ENCODE peak calls at places on chromosome 10, in five cellular contexts. C is HepG2, V is GM12878, R is K562, I is SK-N-SH. P is an unnamed sample.

GRCh38 chr10:110190170-110190569 is 17.2 kb upstream of the MXI1 start:
- DNase-seq in C (no peak), V (no peak), R (no peak), I (no peak), P (no peak)

GRCh38 chr10:113006656-113007342 is 56.8 kb downstream of the TCF7L2 start:
- DNase-seq in C (no peak), V (no peak), R (no peak), I (no peak), P (no peak)

GRCh38 chr10:22599048-22599561 is 115.3 kb downstream of the PIP4K2A start:
- DNase-seq in C (no peak), V (peak; percentile 49), R (peak; percentile 19), I (no peak), P (no peak)

GRCh38 chr10:90579602-90580242 is 278.1 kb downstream of the HTR7 start:
- DNase-seq in C (peak; percentile 21), V (no peak), R (no peak), I (no peak), P (no peak)

GRCh38 chr10:12418000-12418399 is 68.7 kb downstream of the CAMK1D start:
- DNase-seq in C (no peak), V (no peak), R (no peak), I (no peak), P (no peak)

GRCh38 chr10:130807721-130808120 is 503.8 kb downstream of the TCERG1L start:
- DNase-seq in C (no peak), V (no peak), R (no peak), I (no peak), P (no peak)

GRCh38 chr10:121668336-121669009 is 70.2 kb upstream of the FGFR2 start:
- DNase-seq in C (no peak), V (no peak), R (no peak), I (peak; percentile 90), P (peak; percentile 65)

GRCh38 chr10:57579926-57580325 is 687.8 kb downstream of the IPMK start:
- DNase-seq in C (peak; percentile 46), V (no peak), R (no peak), I (peak; percentile 10), P (peak; percentile 14)

GRCh38 chr10:109429956-109430760 is 493.2 kb downstream of the XPNPEP1 start:
- DNase-seq in C (no peak), V (no peak), R (no peak), I (no peak), P (no peak)

GRCh38 chr10:118207470-118208007 is 134.6 kb downstream of the FAM204A start:
- DNase-seq in C (peak; percentile 20), V (no peak), R (no peak), I (no peak), P (no peak)

GRCh38 chr10:71447676-71448075 is 51.0 kb downstream of the CDH23 start:
- DNase-seq in C (no peak), V (no peak), R (no peak), I (no peak), P (no peak)

GRCh38 chr10:57992321-57993077 is 275.2 kb downstream of the IPMK start:
- DNase-seq in C (no peak), V (no peak), R (no peak), I (no peak), P (no peak)

GRCh38 chr10:78549536-78549935 is 515.9 kb downstream of the RPS24 start:
- DNase-seq in C (no peak), V (no peak), R (no peak), I (no peak), P (no peak)

GRCh38 chr10:35959103-35959740 is 317.1 kb upstream of the FZD8 start:
- DNase-seq in C (no peak), V (no peak), R (no peak), I (no peak), P (no peak)

GRCh38 chr10:113492181-113492580 is 60.7 kb upstream of the HABP2 start:
- DNase-seq in C (no peak), V (no peak), R (no peak), I (no peak), P (no peak)

GRCh38 chr10:89458289-89458688 is 43.9 kb downstream of the IFIT5 start:
- DNase-seq in C (no peak), V (no peak), R (no peak), I (no peak), P (no peak)

GRCh38 chr10:73263948-73264347 is 11.5 kb upstream of the MRPS16 start:
- DNase-seq in C (peak; percentile 17), V (no peak), R (no peak), I (peak; percentile 34), P (no peak)

GRCh38 chr10:60733189-60733815 is 45.0 kb upstream of the CDK1 start:
- DNase-seq in C (no peak), V (no peak), R (peak; percentile 27), I (peak; percentile 84), P (peak; percentile 72)

GRCh38 chr10:46282460-46283216 is 4.2 kb upstream of the ANTXRL start:
- DNase-seq in C (peak; percentile 33), V (no peak), R (peak; percentile 84), I (peak; percentile 91), P (peak; percentile 62)

GRCh38 chr10:47195274-47195885 is 104.6 kb upstream of the GDF10 start:
- DNase-seq in C (no peak), V (no peak), R (no peak), I (no peak), P (no peak)

GRCh38 chr10:79066460-79067240 is 2.1 kb upstream of the ZMIZ1 start:
- DNase-seq in C (peak; percentile 87), V (no peak), R (peak; percentile 94), I (peak; percentile 84), P (peak; percentile 30)

GRCh38 chr10:13517675-13518074 is 11.1 kb downstream of the BEND7 start:
- DNase-seq in C (no peak), V (no peak), R (no peak), I (no peak), P (no peak)

GRCh38 chr10:86790394-86790793 is 34.0 kb downstream of the BMPR1A start:
- DNase-seq in C (no peak), V (no peak), R (no peak), I (no peak), P (no peak)

GRCh38 chr10:117441812-117442443 is 66.7 kb upstream of the PDZD8 start:
- DNase-seq in C (no peak), V (no peak), R (no peak), I (no peak), P (no peak)

GRCh38 chr10:113627836-113628235 is 36.0 kb downstream of the NRAP start:
- DNase-seq in C (no peak), V (no peak), R (no peak), I (no peak), P (no peak)

GRCh38 chr10:102675887-102676616 is 31.8 kb downstream of the TRIM8 start:
- DNase-seq in C (peak; percentile 79), V (no peak), R (no peak), I (no peak), P (no peak)

GRCh38 chr10:24416248-24416647 is 207.3 kb downstream of the KIAA1217 start:
- DNase-seq in C (no peak), V (no peak), R (no peak), I (no peak), P (no peak)

GRCh38 chr10:21020545-21020944 is 123.4 kb upstream of the NEBL start:
- DNase-seq in C (peak; percentile 27), V (peak; percentile 21), R (peak; percentile 77), I (peak; percentile 19), P (peak; percentile 41)

GRCh38 chr10:131056091-131056490 is 255.4 kb downstream of the TCERG1L start:
- DNase-seq in C (no peak), V (no peak), R (no peak), I (no peak), P (no peak)

GRCh38 chr10:19702215-19702614 is 114.0 kb upstream of the PLXDC2 start:
- DNase-seq in C (no peak), V (no peak), R (no peak), I (no peak), P (no peak)

GRCh38 chr10:118785566-118785965 is 30.8 kb upstream of the CACUL1 start:
- DNase-seq in C (no peak), V (no peak), R (no peak), I (no peak), P (no peak)

GRCh38 chr10:97601268-97602215 is 12.0 kb downstream of the C10orf62 start:
- DNase-seq in C (no peak), V (no peak), R (no peak), I (peak; percentile 66), P (no peak)

GRCh38 chr10:76350583-76350982 is 919.2 kb downstream of the LRMDA start:
- DNase-seq in C (no peak), V (no peak), R (no peak), I (no peak), P (no peak)

GRCh38 chr10:94314913-94315545 is 47.7 kb downstream of the NOC3L start:
- DNase-seq in C (peak; percentile 65), V (no peak), R (no peak), I (peak; percentile 8), P (no peak)

GRCh38 chr10:94320285-94320914 is 42.3 kb downstream of the NOC3L start:
- DNase-seq in C (peak; percentile 53), V (no peak), R (peak; percentile 46), I (peak; percentile 43), P (peak; percentile 69)

GRCh38 chr10:94310369-94310768 is 52.4 kb downstream of the NOC3L start:
- DNase-seq in C (peak; percentile 74), V (no peak), R (no peak), I (no peak), P (no peak)

GRCh38 chr10:94315975-94316464 is 46.7 kb downstream of the NOC3L start:
- DNase-seq in C (peak; percentile 67), V (no peak), R (no peak), I (no peak), P (no peak)
- TF ChIP-seq FOXM1 in C (no peak), V (no peak), R (no peak), I (no peak), P (no peak)

GRCh38 chr10:38003588-38003987 is 6.9 kb upstream of the ZNF33A start:
- DNase-seq in C (no peak), V (no peak), R (peak; percentile 21), I (no peak), P (no peak)

GRCh38 chr10:38010150-38010903 is at the start of gene ZNF33A:
- DNase-seq in C (peak; percentile 90), V (peak; percentile 85), R (peak; percentile 79), I (peak; percentile 83), P (peak; percentile 70)

GRCh38 chr10:38003026-38003425 is 7.4 kb upstream of the ZNF33A start:
- DNase-seq in C (no peak), V (no peak), R (no peak), I (no peak), P (no peak)

GRCh38 chr10:38007551-38007950 is 2.9 kb upstream of the ZNF33A start:
- DNase-seq in C (no peak), V (no peak), R (no peak), I (no peak), P (no peak)

GRCh38 chr10:38008006-38008405 is 2.5 kb upstream of the ZNF33A start:
- DNase-seq in C (no peak), V (no peak), R (no peak), I (no peak), P (no peak)
- TF ChIP-seq FOXM1 in C (no peak), V (no peak), R (no peak), I (no peak), P (no peak)

GRCh38 chr10:115157357-115157756 is 64.2 kb downstream of the ATRNL1 start:
- DNase-seq in C (no peak), V (no peak), R (no peak), I (no peak), P (no peak)
- TF ChIP-seq FOXM1 in C (no peak), V (no peak), R (no peak), I (no peak), P (no peak)

DNA sequence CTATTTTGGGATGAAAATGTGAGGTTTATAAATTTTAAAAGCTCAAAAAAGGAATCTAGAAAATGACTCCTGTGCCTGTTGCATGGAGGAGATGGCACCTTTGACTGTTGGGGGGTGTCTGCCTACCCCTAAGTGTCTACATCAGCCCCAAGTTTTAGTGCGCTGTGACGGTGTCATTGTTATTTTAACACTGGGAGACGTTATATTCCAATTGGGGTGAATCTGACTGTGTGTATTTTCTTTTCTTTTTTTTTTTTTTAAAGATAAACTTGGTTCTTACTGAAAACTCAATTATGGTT is 517 bp downstream of the SRGN start:
- DNase-seq in C (no peak), V (no peak), R (no peak), I (no peak), P (no peak)
- TF ChIP-seq FOXM1 in C (no peak), V (no peak), R (no peak), I (no peak), P (no peak)